ENCODE peak calls at places on chromosomes 13 and 19, in four cellular contexts. T is DND-41, I is mesendoderm, H is substantia nigra. Q is an unnamed sample.
A peak's percentile ranks its signal among the peaks of the same experiment; 100 is the strongest.

GRCh38 chr19:38841180-38841766 is 8.5 kb downstream of the HNRNPL start:
- DNase-seq in T (no peak), I (no peak), H (no peak), Q (no peak)

GRCh38 chr13:99984463-99985242 is 3.1 kb downstream of the ZIC2 start:
- DNase-seq in T (no peak), I (peak; percentile 92), H (no peak), Q (no peak)

GRCh38 chr19:6278740-6279619 is 795 bp downstream of the MLLT1 start:
- DNase-seq in T (peak; percentile 32), I (no peak), H (no peak), Q (peak; percentile 11)

GRCh38 chr19:13117772-13118423 is at the start of gene NACC1:
- DNase-seq in T (peak; percentile 92), I (peak; percentile 95), H (peak; percentile 91), Q (peak; percentile 90)

GRCh38 chr13:94620286-94620896 is 18.7 kb downstream of the GPR180 start:
- DNase-seq in T (peak; percentile 34), I (peak; percentile 57), H (no peak), Q (peak; percentile 7)

GRCh38 chr19:38388310-38389100 is at the start of gene SPRED3:
- DNase-seq in T (no peak), I (no peak), H (peak; percentile 64), Q (no peak)

GRCh38 chr19:16736709-16737108 is 17.1 kb downstream of the NWD1 start:
- DNase-seq in T (no peak), I (peak; percentile 13), H (no peak), Q (no peak)

GRCh38 chr19:55188620-55189019 is 8.5 kb upstream of the SYT5 start:
- DNase-seq in T (no peak), I (no peak), H (no peak), Q (no peak)

GRCh38 chr13:111512707-111513106 is 192.3 kb downstream of the TEX29 start:
- DNase-seq in T (no peak), I (no peak), H (no peak), Q (no peak)

GRCh38 chr13:111515648-111516047 is 195.2 kb downstream of the TEX29 start:
- DNase-seq in T (no peak), I (no peak), H (no peak), Q (no peak)

GRCh38 chr13:111516712-111517640 is 196.5 kb downstream of the TEX29 start:
- DNase-seq in T (no peak), I (no peak), H (no peak), Q (no peak)

GRCh38 chr13:111513766-111514611 is 193.5 kb downstream of the TEX29 start:
- DNase-seq in T (no peak), I (no peak), H (no peak), Q (no peak)

DNA sequence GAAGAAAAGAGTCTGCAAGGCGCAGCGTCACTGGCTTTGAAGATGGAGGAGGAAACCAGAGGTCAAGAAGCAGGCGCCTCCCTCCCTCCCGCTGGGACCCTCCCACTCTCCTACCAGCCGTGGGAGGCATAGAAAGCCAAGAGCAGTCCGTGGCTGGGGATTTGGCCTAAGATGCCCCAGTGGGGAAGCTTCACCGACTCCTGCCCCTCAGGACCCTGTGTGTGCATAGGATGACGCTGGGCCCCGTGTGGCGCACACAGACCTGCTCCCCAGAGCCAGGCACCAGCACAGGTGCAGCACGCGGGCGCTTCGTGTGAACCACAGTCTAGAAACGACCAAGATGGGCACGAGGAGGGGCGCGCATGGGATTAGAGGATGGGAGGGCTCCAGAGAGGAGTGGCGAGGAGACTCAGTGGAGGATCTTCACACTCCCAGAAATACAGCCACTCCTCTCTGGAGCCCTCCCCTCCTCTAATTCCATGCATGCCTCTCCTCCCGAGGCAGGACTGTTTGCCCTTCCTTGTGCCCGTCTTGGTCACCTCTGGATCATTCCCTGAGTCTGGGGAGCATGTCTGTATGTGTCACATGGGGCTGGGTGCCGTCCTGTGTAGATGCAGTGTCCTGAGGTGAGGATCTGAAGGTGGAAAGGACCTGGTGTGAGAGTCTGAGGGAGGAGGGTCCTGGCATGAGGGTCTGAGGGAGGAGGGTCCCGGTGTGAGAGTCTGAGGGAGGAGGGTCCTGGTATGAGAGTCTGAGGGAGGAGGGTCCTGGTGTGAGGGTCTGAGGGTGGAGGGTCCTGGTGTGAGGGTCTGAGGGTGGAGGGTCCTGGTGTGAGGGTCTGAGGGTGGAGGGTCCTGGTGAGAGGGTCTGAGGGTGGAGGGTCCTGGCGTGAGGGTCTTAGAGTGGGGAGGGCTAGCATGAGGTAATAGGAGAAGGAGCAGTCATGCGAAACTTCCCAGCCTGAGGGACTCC is 194.5 kb downstream of the TEX29 start:
- DNase-seq in T (no peak), I (no peak), H (no peak), Q (no peak)
- H3K27ac ChIP-seq in T (no peak overlapping the region), I (no peak overlapping the region), H (no peak overlapping the region), Q (no peak overlapping the region)

DNA sequence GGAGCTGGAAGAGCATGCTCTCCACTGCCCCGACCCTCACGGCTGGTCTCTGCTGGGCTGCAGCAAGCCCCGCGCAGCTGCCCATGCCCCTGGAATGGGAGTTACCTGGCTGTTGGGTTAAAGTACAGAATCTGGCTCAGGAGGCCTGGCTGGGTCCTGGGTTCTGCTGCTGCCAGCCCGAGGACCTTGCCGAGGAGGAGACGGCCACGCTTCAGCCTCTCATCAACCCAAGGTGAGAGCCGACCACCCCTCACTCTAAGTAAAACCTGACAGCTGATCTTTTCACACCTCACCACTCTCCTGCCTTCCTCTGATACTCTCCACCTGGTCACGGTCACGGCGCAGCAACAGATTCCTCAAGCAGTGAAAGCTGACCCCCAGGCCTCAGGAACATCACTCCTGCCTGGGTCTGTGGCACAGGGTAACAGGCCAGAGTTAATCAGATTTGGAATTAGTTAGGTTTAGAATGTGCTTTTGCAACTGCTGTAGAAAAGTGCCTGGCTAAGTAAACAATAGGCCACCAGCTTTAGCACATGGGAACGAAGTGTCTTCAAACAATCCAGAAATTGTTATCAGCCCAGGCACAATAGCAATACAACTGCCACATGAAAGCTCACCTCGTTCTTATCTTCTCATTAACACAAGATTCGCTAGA is 20.5 kb downstream of the RAB20 start:
- DNase-seq in T (no peak), I (peak; percentile 92), H (no peak), Q (no peak)
- H3K27ac ChIP-seq in T (no peak overlapping the region), I (peak overlapping the region; percentile 37), H (no peak overlapping the region), Q (no peak overlapping the region)

DNA sequence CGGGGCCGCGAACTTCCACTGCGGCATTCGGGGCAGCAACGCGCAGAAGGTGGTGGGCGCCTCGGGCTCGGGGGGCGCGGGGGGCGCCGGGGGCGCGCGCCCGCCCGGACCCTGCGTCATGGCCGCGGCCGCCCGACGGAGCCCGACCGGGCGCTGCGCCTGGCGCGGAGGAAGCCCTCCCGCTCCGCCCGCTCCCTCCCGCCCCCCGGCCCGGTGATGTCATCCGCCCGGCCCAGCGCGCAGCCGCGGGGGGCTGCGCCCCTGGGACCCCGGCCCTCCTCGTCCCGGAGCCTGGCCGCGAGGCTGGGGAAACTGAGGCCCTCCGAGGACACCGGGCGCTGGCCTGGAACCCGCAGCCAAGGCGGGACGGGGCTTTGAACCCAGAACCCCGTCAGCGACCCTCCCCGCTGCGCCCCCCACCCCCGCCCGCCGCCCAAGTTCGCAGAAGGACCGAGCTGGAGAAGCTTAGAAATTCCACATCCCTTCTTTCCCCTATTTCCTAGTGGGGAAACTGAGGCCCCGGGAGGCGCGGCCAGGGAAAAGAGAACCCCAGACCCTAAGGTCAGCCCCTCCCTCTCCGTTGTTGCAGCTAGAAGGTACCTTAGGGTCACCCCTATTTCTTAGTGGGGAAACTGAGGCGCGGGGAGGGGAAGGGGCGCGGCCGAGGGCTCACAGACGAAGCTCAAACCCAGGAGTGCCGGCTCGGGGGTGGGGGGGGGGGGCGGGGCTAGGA is at the start of gene SHC2:
- DNase-seq in T (no peak), I (no peak), H (peak; percentile 22), Q (no peak)
- H3K27ac ChIP-seq in T (no peak within 1 kb of the TSS), I (no peak within 1 kb of the TSS), H (peak within 1 kb of the TSS; percentile 55), Q (no peak within 1 kb of the TSS)

GRCh38 chr19:45423033-45423588 is 606 bp downstream of the ERCC1 start:
- DNase-seq in T (no peak), I (no peak), H (no peak), Q (no peak)
- H3K27ac ChIP-seq in T (peak overlapping the region; percentile 64), I (no peak overlapping the region), H (peak overlapping the region; percentile 92), Q (peak overlapping the region; percentile 68)

GRCh38 chr13:65470781-65471180 is 1759.4 kb downstream of the PCDH9 start:
- DNase-seq in T (no peak), I (no peak), H (no peak), Q (no peak)

GRCh38 chr13:65473199-65473598 is 1756.9 kb downstream of the PCDH9 start:
- DNase-seq in T (no peak), I (no peak), H (no peak), Q (no peak)

GRCh38 chr13:65472336-65472735 is 1757.8 kb downstream of the PCDH9 start:
- DNase-seq in T (no peak), I (no peak), H (no peak), Q (no peak)

DNA sequence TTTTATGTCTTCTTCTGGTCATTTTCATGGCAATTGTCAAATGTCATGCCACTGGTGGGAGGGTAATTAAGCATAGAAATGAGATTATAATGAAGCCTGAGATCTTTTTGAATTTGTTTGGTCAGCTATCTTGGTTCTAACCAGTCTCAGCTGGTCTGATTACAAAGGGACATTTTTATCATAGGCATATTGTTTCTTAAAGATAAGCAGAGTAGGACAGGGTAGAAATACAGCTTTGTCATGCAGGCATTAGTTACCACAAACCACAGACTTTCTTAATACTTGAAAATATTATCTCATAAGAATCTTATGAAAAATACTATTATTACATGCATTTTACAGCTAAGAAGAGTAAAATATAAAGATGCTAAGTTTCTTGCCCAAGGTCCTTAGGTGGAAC is 1761.5 kb downstream of the PCDH9 start:
- DNase-seq in T (no peak), I (no peak), H (no peak), Q (no peak)
- H3K27ac ChIP-seq in T (no peak overlapping the region), I (no peak overlapping the region), H (no peak overlapping the region), Q (no peak overlapping the region)

DNA sequence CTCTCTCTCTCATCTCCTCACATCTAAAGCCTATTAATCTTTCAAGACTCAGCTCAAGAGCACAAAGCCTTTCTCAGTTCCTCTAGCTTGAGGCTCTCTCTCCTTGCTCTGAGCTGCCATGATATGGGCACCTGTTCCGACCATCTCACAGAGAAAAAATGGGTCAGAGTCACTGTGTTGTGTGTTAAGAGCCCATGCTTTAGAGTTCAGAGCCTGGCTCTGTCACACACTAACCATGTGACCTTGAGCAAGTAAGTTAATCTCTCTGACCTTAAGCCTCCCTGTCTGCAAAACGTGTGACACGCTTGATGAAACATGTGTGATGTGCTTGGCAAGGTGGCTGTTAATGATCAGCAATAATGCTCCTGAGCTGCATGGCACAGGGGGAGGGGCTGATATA is 245.2 kb downstream of the DLEU7 start:
- DNase-seq in T (no peak), I (no peak), H (no peak), Q (no peak)
- H3K27ac ChIP-seq in T (peak overlapping the region; percentile 58), I (no peak overlapping the region), H (no peak overlapping the region), Q (no peak overlapping the region)

GRCh38 chr13:40410315-40410714 is 256.1 kb downstream of the FOXO1 start:
- DNase-seq in T (no peak), I (no peak), H (no peak), Q (no peak)

GRCh38 chr13:40408602-40409001 is 257.8 kb downstream of the FOXO1 start:
- DNase-seq in T (no peak), I (no peak), H (no peak), Q (no peak)

GRCh38 chr13:40406405-40407138 is 259.9 kb downstream of the FOXO1 start:
- DNase-seq in T (no peak), I (no peak), H (no peak), Q (no peak)

GRCh38 chr13:40407567-40407966 is 258.9 kb downstream of the FOXO1 start:
- DNase-seq in T (no peak), I (no peak), H (no peak), Q (no peak)

DNA sequence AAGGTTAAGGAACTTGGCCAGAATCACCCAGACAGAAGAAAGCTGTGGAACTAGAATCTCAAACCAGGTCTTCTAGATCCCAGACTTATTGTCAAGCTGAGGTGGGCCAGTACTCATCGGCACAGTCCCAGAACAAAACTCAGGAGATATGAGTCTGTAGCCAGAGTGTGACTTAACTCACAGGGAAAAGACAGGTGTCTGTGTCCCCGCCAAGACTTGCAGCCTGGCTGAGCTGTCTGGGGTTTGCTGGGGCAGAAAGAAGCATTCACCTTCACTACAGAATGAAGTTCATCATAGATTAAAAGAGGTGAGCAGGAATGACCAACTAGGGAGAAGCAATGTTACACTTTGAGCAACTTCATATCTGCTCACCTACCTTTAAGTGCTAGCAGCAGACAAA is 257.2 kb downstream of the FOXO1 start:
- DNase-seq in T (no peak), I (no peak), H (no peak), Q (no peak)
- H3K27ac ChIP-seq in T (no peak overlapping the region), I (no peak overlapping the region), H (no peak overlapping the region), Q (no peak overlapping the region)

Q was measured in CD4-positive, alpha-beta memory T cell.